ENCODE peak calls at places on chromosomes 1 and 21, in six cellular contexts. H, R, N, B, V and D are unnamed samples. For H3K36me3, the result is how much of the 10 kb centered on the place peaks cover.

GRCh38 chr1:58317086-58317485 is 229.4 kb downstream of the OMA1 start:
- DNase-seq in V (no peak), R (no peak), N (no peak), B (no peak), H (no peak), D (no peak)

GRCh38 chr1:48741380-48741779 is 35.3 kb downstream of the BEND5 start:
- DNase-seq in H (no peak), R (no peak), B (no peak), N (no peak), V (no peak), D (no peak)

GRCh38 chr1:172826096-172826741 is 167.3 kb downstream of the FASLG start:
- DNase-seq in R (peak), N (peak), V (peak), H (no peak), B (no peak), D (peak)

GRCh38 chr1:181784039-181784683 is 277.4 kb downstream of the ZNF648 start:
- DNase-seq in B (no peak), V (no peak), H (no peak), R (no peak), N (no peak), D (no peak)

GRCh38 chr1:34688358-34688757 is 66.5 kb upstream of the GJB5 start:
- DNase-seq in R (peak), V (no peak), N (no peak), H (no peak), B (no peak), D (no peak)

GRCh38 chr1:5927506-5928370 is 64.5 kb downstream of the NPHP4 start:
- DNase-seq in V (no peak), N (no peak), R (no peak), B (peak), H (no peak), D (no peak)

GRCh38 chr1:223233019-223233409 is 90.0 kb upstream of the TLR5 start:
- DNase-seq in H (no peak), R (no peak), V (no peak), B (peak), N (no peak), D (no peak)

GRCh38 chr1:103416681-103417318 is 108.7 kb upstream of the RNPC3 start:
- DNase-seq in N (no peak), H (no peak), B (no peak), V (no peak), R (no peak), D (no peak)

GRCh38 chr1:51061231-51061943 is 40.6 kb upstream of the C1orf185 start:
- DNase-seq in V (no peak), N (no peak), H (no peak), R (no peak), B (no peak), D (no peak)

GRCh38 chr1:117367769-117368059 is 465 bp downstream of the MAN1A2 start:
- DNase-seq in B (no peak), H (no peak), N (no peak), R (no peak), V (no peak), D (no peak)

GRCh38 chr1:161803181-161803580 is 37.1 kb downstream of the ATF6 start:
- DNase-seq in V (no peak), R (no peak), H (no peak), B (no peak), N (no peak), D (no peak)

GRCh38 chr1:208238710-208239517 is 5.3 kb downstream of the PLXNA2 start:
- DNase-seq in H (no peak), R (no peak), V (peak), B (no peak), N (peak), D (no peak)

GRCh38 chr1:17839641-17840196 is 84.6 kb downstream of the ACTL8 start:
- DNase-seq in V (no peak), R (no peak), B (no peak), H (no peak), N (no peak), D (no peak)

GRCh38 chr1:50271337-50271736 is 151.9 kb downstream of the DMRTA2 start:
- DNase-seq in H (no peak), B (no peak), N (no peak), V (no peak), R (no peak), D (no peak)

GRCh38 chr1:156797212-156797871 is 19.3 kb downstream of the SH2D2A start:
- DNase-seq in V (peak), R (peak), N (peak), H (no peak), B (no peak), D (peak)

GRCh38 chr1:3629561-3630160 is 4.8 kb downstream of the TPRG1L start:
- DNase-seq in B (no peak), N (no peak), R (no peak), V (no peak), H (no peak), D (no peak)

GRCh38 chr1:204578867-204579664 is 62.9 kb downstream of the MDM4 start:
- DNase-seq in B (no peak), H (peak), V (no peak), R (no peak), N (no peak), D (no peak)

DNA sequence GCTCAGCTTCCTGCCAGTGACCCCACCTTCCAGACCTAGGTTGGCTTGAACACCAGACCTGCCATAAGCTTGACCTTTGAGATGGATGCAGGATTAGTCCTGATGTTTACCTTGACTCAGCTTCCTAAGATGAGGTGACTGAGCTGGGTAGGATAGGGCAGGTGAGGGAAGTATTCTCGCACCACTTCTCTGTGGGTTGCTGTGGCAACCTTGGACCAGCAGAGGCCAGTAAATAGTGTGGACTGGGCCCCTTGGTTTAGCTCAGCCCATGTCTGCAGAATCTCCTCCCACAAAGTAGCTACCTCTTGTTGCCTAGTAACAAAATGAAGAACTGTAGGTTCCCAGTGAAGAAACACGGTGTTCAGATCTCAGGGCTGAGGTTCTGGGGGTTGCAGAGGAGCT is 8.4 kb downstream of the RPS6KA1 start:
- DNase-seq in H (no peak), V (peak), N (no peak), B (peak), R (peak), D (no peak)
- TF ChIP-seq ZNF274 in H (no peak), V (no peak), N (no peak), B (no peak), R (no peak), D (no peak)

DNA sequence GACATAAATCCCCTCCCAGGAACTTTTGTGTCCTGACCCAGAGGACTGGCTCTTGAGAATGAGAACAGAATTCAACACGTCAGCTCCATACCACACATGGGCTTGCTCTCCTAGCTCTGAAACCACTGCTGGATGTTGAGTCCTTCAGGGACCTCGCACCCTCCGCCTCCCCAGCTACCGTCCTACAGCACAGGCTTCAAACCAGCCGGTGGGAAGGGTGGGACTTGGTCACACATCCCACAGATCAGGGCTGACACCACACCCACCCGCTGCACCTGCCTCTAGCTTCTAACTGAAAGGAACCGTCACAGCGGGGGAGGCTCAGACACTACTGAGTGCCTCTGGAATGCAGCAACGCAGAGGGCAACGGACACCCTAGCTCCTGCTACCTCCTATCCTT is 24.0 kb downstream of the MRAP start:
- DNase-seq in B (no peak), V (no peak), H (no peak), N (no peak), R (no peak), D (no peak)
- H3K36me3 ChIP-seq in B (under half), V (half or more), H (under half), N (half or more), R (half or more), D (half or more)

GRCh38 chr1:201469645-201470074 is 672 bp upstream of the PHLDA3 start:
- DNase-seq in R (no peak), V (no peak), H (no peak), N (no peak), B (no peak), D (no peak)
- H3K4me3 ChIP-seq in R (peak), V (no peak), H (peak), N (peak), B (peak), D (peak)

GRCh38 chr1:22876359-22877111 is 96.1 kb downstream of the LACTBL1 start:
- DNase-seq in R (no peak), B (no peak), V (no peak), H (no peak), N (no peak), D (no peak)
- TF ChIP-seq ZNF274 in R (no peak), B (no peak), V (no peak), H (no peak), N (no peak), D (no peak)

GRCh38 chr1:10789392-10790154 is 6.9 kb downstream of the CASZ1 start:
- DNase-seq in V (no peak), R (no peak), B (no peak), N (no peak), H (no peak), D (no peak)
- H3K36me3 ChIP-seq in V (under half), R (under half), B (under half), N (under half), H (under half), D (under half)

DNA sequence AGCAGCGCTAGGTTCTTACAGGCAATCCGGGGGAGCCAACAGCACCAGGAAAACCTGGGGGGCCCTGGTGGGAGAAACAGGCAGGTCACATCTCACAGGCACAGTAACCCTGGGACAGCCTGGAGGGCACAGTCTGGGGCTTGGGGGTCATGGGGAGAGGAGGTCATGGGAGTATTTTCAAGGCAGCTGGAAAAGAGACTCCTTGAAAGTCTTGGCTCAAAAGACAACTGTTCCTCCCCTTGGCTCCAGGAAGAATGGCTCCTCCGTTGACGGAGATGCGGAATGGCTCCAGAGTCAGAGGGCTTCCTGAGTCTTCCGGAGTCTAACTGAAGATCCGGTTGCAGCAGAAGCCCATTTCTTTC is 25.9 kb upstream of the PEF1 start:
- DNase-seq in V (no peak), B (no peak), H (no peak), R (no peak), N (no peak), D (no peak)
- H3K4me3 ChIP-seq in V (no peak), B (no peak), H (no peak), R (no peak), N (peak), D (no peak)

GRCh38 chr1:165938844-165939243 is 111.4 kb downstream of the UCK2 start:
- DNase-seq in V (no peak), H (no peak), R (no peak), B (no peak), N (no peak), D (no peak)
- TF ChIP-seq ZNF274 in V (no peak), H (no peak), R (no peak), B (no peak), N (no peak), D (no peak)